ENCODE peak calls at places on chromosomes 5 and 9, in seven cellular contexts. C is astrocyte; M is A673; H is psoas muscle; F is CD8-positive, alpha-beta T cell; V is heart left ventricle; L is mesendoderm. A is an unnamed sample.

GRCh38 chr5:140398379-140398811 is 3.2 kb upstream of the ANKHD1 start:
- DNase-seq in V (no peak), F (no peak), C (no peak), M (no peak), H (no peak), L (no peak), A (no peak)

GRCh38 chr9:97309260-97309659 is 1.8 kb downstream of the CCDC180 start:
- DNase-seq in L (no peak), C (no peak), H (no peak), F (no peak), V (no peak), M (no peak), A (no peak)

GRCh38 chr5:147216552-147217154 is 18.2 kb upstream of the STK32A start:
- DNase-seq in M (no peak), L (peak; percentile 61), F (no peak), C (peak; percentile 14), V (no peak), H (no peak), A (peak; percentile 16)

GRCh38 chr9:99762470-99762869 is 59.2 kb upstream of the NR4A3 start:
- DNase-seq in F (no peak), V (no peak), C (no peak), H (no peak), L (no peak), M (no peak), A (no peak)

GRCh38 chr5:80299601-80300000 is 20.2 kb upstream of the SPZ1 start:
- DNase-seq in M (no peak), C (no peak), L (no peak), V (no peak), H (no peak), F (no peak), A (no peak)

GRCh38 chr9:124342946-124343485 is 72.2 kb downstream of the PSMB7 start:
- DNase-seq in C (peak; percentile 86), L (peak; percentile 51), F (no peak), M (peak; percentile 77), H (peak; percentile 80), V (peak; percentile 21), A (no peak)

GRCh38 chr9:128523199-128523925 is 18.8 kb downstream of the GLE1 start:
- DNase-seq in F (no peak), C (peak; percentile 29), M (peak; percentile 73), L (peak; percentile 14), V (peak; percentile 22), H (no peak), A (no peak)

GRCh38 chr5:72383280-72384205 is 63.4 kb downstream of the PTCD2 start:
- DNase-seq in F (no peak), V (no peak), L (peak; percentile 75), H (no peak), M (no peak), C (peak; percentile 68), A (no peak)

GRCh38 chr9:131609116-131609830 is 64.0 kb downstream of the PRRT1B start:
- DNase-seq in C (peak; percentile 78), M (no peak), F (no peak), H (peak; percentile 51), V (peak; percentile 65), L (peak; percentile 67), A (no peak)

GRCh38 chr9:133137451-133138231 is 16.6 kb upstream of the RALGDS start:
- DNase-seq in V (no peak), H (peak; percentile 69), L (no peak), C (no peak), F (no peak), M (no peak), A (no peak)

GRCh38 chr9:34928921-34929320 is 29.2 kb upstream of the PHF24 start:
- DNase-seq in V (no peak), F (no peak), L (no peak), C (no peak), M (no peak), H (no peak), A (no peak)

GRCh38 chr5:171898379-171898778 is 108.1 kb downstream of the FBXW11 start:
- DNase-seq in V (no peak), M (no peak), H (no peak), C (no peak), F (no peak), L (no peak), A (no peak)

GRCh38 chr5:131286400-131286715 is 22.5 kb downstream of the CDC42SE2 start:
- DNase-seq in H (no peak), L (no peak), V (no peak), M (no peak), F (no peak), C (no peak), A (no peak)

GRCh38 chr5:158921441-158922262 is 178.1 kb downstream of the EBF1 start:
- DNase-seq in V (no peak), M (no peak), L (no peak), F (no peak), C (no peak), H (no peak), A (no peak)

GRCh38 chr5:176611435-176611834 is 1.5 kb upstream of the GPRIN1 start:
- DNase-seq in L (peak; percentile 81), H (peak; percentile 82), M (peak; percentile 62), V (peak; percentile 74), F (peak; percentile 54), C (peak; percentile 76), A (peak; percentile 69)

GRCh38 chr5:65190328-65191053 is 291.2 kb downstream of the ADAMTS6 start:
- DNase-seq in F (no peak), L (no peak), V (no peak), H (no peak), M (no peak), C (peak; percentile 99), A (no peak)

GRCh38 chr5:175214152-175214551 is 229.8 kb downstream of the DRD1 start:
- DNase-seq in M (no peak), H (peak; percentile 33), C (peak; percentile 95), F (no peak), L (no peak), V (no peak), A (no peak)

GRCh38 chr9:136882109-136882946 is 4.0 kb upstream of the TRAF2 start:
- DNase-seq in H (peak; percentile 82), L (peak; percentile 63), M (no peak), V (peak; percentile 66), C (peak; percentile 67), F (peak; percentile 83), A (peak; percentile 44)

GRCh38 chr9:98687911-98688310 is 20.8 kb downstream of the GABBR2 start:
- DNase-seq in M (no peak), H (no peak), F (no peak), V (no peak), C (no peak), L (peak; percentile 33), A (no peak)

GRCh38 chr9:5502553-5502952 is 7.8 kb upstream of the PDCD1LG2 start:
- DNase-seq in H (no peak), C (no peak), V (no peak), M (no peak), F (no peak), L (no peak), A (no peak)

GRCh38 chr9:101399641-101399965 is 952 bp downstream of the ZNF189 start:
- DNase-seq in L (no peak), V (no peak), F (no peak), M (no peak), H (no peak), C (no peak), A (no peak)

GRCh38 chr9:91816356-91816755 is 133.7 kb downstream of the ROR2 start:
- DNase-seq in V (no peak), L (no peak), C (no peak), F (no peak), M (no peak), H (no peak), A (no peak)

GRCh38 chr5:127417534-127417933 is 99.9 kb upstream of the PRRC1 start:
- DNase-seq in M (no peak), F (no peak), L (no peak), H (no peak), V (no peak), C (no peak), A (no peak)

GRCh38 chr5:68538886-68539420 is 323.4 kb downstream of the PIK3R1 start:
- DNase-seq in F (no peak), V (no peak), H (no peak), M (no peak), C (no peak), L (no peak), A (no peak)

DNA sequence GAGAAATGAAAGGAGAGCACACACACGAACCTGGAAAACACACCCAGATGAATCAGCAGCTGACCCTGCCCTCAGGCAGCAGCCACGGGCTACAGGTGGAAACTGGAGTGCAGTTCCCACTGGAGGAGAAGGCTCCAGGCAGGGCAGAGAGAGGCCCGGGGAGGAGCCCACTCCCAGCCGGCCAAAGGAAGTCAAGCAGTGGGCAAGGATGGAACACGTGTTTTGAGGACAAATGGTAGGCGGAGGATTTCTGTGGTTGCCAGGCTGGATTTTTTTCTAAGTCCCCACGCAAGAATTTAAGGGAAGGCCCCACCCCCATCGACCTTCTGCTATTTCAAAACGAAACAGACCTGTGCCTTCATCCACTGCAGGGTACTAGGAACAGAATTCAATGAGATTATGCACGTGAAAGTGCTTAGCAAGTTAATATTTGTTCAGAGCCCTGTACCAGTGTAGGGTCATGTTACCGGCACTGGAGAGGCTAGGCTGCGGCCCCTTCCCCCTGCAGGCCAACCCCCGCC is 6.8 kb downstream of the EPB41L4B start:
- DNase-seq in M (no peak), H (no peak), F (no peak), V (no peak), C (no peak), L (peak; percentile 14), A (no peak)
- H3K27ac ChIP-seq in M (no peak overlapping the region), H (no peak overlapping the region), F (no peak overlapping the region), V (no peak overlapping the region), C (no peak overlapping the region), L (no peak overlapping the region), A (no peak overlapping the region)

DNA sequence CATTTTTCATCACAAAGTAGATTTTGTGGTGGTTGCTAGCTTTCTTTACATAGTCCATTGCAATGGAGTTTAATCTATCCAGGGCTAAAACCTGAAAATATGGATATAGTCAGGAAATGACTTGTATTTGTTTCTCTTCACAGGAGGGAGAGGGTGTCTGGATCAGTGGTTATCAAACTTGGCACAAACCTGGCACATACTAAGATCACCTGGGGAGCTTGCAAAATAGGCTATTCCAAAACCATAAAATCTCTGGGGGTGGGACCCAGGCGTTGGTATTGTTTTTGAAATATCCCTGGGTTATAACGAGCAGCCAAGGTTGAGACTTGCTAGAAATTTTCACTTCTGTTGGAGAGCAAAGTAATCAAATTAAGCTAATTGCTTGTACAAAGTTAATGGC is 179.9 kb downstream of the PCSK1 start:
- DNase-seq in F (no peak), L (no peak), H (no peak), V (no peak), M (no peak), C (no peak), A (no peak)
- H3K4me1 ChIP-seq in F (no peaks in the 10 kb centered on the region), L (no peaks in the 10 kb centered on the region), H (no peaks in the 10 kb centered on the region), V (peaks cover 1% of the 10 kb centered on the region), M (peaks cover 15% of the 10 kb centered on the region), C (peaks cover 27% of the 10 kb centered on the region), A (no peaks in the 10 kb centered on the region)

DNA sequence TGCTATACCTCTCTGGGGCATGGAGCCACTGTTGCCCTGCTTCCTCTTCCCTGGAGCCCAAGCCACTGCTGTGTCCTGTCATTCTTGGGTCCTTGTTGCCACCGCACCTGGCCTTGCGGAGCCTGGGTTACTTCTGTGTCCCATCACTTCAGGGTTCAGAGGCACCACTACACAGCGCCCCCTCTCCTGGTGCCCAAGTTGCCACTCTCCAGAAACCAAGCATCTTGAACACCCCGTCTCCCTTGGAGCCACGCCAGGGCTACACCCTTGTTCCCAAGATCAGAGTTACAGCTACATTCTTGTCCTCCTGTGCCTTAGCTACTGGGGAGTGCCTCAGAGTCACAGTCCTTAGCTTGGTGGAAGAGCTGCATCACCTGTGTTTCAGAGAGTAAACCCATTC is 147.2 kb upstream of the CD180 start:
- DNase-seq in L (no peak), V (no peak), H (no peak), C (no peak), F (no peak), M (no peak), A (no peak)
- H3K27me3 ChIP-seq in L (no peaks in the 10 kb centered on the region), V (no peaks in the 10 kb centered on the region), H (no peaks in the 10 kb centered on the region), C (no peaks in the 10 kb centered on the region), F (no peaks in the 10 kb centered on the region), M (no peaks in the 10 kb centered on the region), A (no peaks in the 10 kb centered on the region)

GRCh38 chr9:74303945-74304344 is 193.2 kb upstream of the RORB start:
- DNase-seq in L (peak; percentile 15), V (no peak), C (no peak), M (no peak), H (no peak), F (no peak), A (no peak)
- H3K27ac ChIP-seq in L (no peak overlapping the region), V (no peak overlapping the region), C (no peak overlapping the region), M (no peak overlapping the region), H (no peak overlapping the region), F (no peak overlapping the region), A (no peak overlapping the region)